ENCODE peak calls at places on chromosomes 13 and 19, in six cellular contexts. O is spleen, U is ovary, B is body of pancreas, Z is upper lobe of left lung, L is uterus. I is an unnamed sample. For H3K36me3, the result is how much of the 10 kb centered on the place peaks cover.

GRCh38 chr19:7450243-7451223 is 38.3 kb downstream of the PEX11G start:
- DNase-seq in U (no peak), L (no peak), O (no peak), Z (no peak), B (no peak), I (no peak)

GRCh38 chr19:57171551-57172081 is 4.3 kb upstream of the DUXA start:
- DNase-seq in U (peak), Z (no peak), O (peak), B (peak), L (peak), I (no peak)

GRCh38 chr19:54523403-54523802 is 20.8 kb downstream of the LAIR2 start:
- DNase-seq in B (no peak), O (no peak), L (no peak), U (no peak), Z (no peak), I (no peak)

GRCh38 chr13:38821753-38822551 is 135.1 kb downstream of the FREM2 start:
- DNase-seq in L (no peak), O (no peak), B (no peak), U (no peak), Z (no peak), I (no peak)

GRCh38 chr19:1455336-1456120 is 5.6 kb downstream of the APC2 start:
- DNase-seq in O (no peak), U (peak), B (peak), Z (peak), L (no peak), I (no peak)

GRCh38 chr19:18991468-18991867 is 41.8 kb downstream of the SUGP2 start:
- DNase-seq in O (no peak), Z (no peak), U (no peak), B (no peak), L (no peak), I (no peak)

GRCh38 chr13:86567119-86567518 is 767.9 kb upstream of the SLITRK6 start:
- DNase-seq in O (no peak), B (peak), U (no peak), L (no peak), Z (no peak), I (no peak)

GRCh38 chr13:102877285-102877684 is 31.5 kb downstream of the ERCC5 start:
- DNase-seq in B (no peak), O (no peak), L (no peak), Z (no peak), U (no peak), I (no peak)

GRCh38 chr13:56247692-56248091 is 893.0 kb upstream of the PRR20A start:
- DNase-seq in O (no peak), Z (no peak), U (no peak), B (no peak), L (no peak), I (no peak)

GRCh38 chr19:3520166-3521103 is 14.3 kb downstream of the FZR1 start:
- DNase-seq in O (no peak), U (no peak), Z (no peak), B (no peak), L (no peak), I (peak)
- H3K36me3 ChIP-seq in O (half or more), U (under half), Z (under half), B (under half), L (under half), I (under half)

GRCh38 chr19:37333457-37333856 is 37.4 kb upstream of the ZNF527 start:
- DNase-seq in Z (no peak), B (no peak), U (no peak), O (no peak), L (no peak), I (no peak)

GRCh38 chr19:37332839-37333238 is 38.1 kb upstream of the ZNF527 start:
- DNase-seq in B (no peak), Z (no peak), U (no peak), O (no peak), L (no peak), I (no peak)

GRCh38 chr19:37329686-37330085 is 41.2 kb upstream of the ZNF527 start:
- DNase-seq in O (no peak), L (no peak), Z (no peak), U (no peak), B (no peak), I (no peak)

GRCh38 chr19:37334179-37335071 is 36.5 kb upstream of the ZNF527 start:
- DNase-seq in U (peak), Z (peak), O (peak), L (peak), B (peak), I (peak)
- TF ChIP-seq POLR2A in U (peak), Z (no peak), O (no peak), L (no peak), B (peak), I (no peak)

GRCh38 chr13:48153186-48153585 is 58.3 kb upstream of the MED4 start:
- DNase-seq in U (no peak), O (no peak), Z (no peak), B (no peak), L (no peak), I (no peak)

GRCh38 chr13:48151766-48152165 is 56.9 kb upstream of the MED4 start:
- DNase-seq in U (no peak), B (no peak), O (no peak), L (no peak), Z (no peak), I (no peak)

GRCh38 chr13:48155850-48156249 is 60.9 kb upstream of the MED4 start:
- DNase-seq in U (no peak), O (no peak), Z (no peak), B (no peak), L (no peak), I (no peak)

GRCh38 chr13:48154671-48155070 is 59.8 kb upstream of the MED4 start:
- DNase-seq in L (no peak), B (no peak), O (no peak), Z (no peak), U (no peak), I (no peak)

GRCh38 chr13:48151343-48151742 is 56.4 kb upstream of the MED4 start:
- DNase-seq in L (no peak), Z (no peak), B (no peak), U (no peak), O (no peak), I (no peak)
- H3K36me3 ChIP-seq in L (under half), Z (under half), B (under half), U (under half), O (under half), I (under half)

GRCh38 chr19:49933643-49934042 is 4.3 kb upstream of the NUP62 start:
- DNase-seq in B (no peak), O (peak), Z (no peak), U (no peak), L (no peak), I (no peak)
- TF ChIP-seq POLR2A in B (no peak), O (no peak), Z (no peak), U (no peak), L (no peak), I (no peak)

I was measured in suprapubic skin.